ENCODE peak calls at places on chromosomes 13 and 19, in four cellular contexts. One of them, this sample, is unnamed. For H3K4me1, the result is how much of the 10 kb centered on the place peaks cover.

GRCh38 chr19:4108767-4109625 is 14.9 kb downstream of the MAP2K2 start:
- DNase-seq in hepatocyte: no peak
- DNase-seq in testis: no peak
- DNase-seq in gastrocnemius medialis: no peak
- DNase-seq in this sample: no peak

GRCh38 chr13:48542138-48542537 is 9.3 kb upstream of the RCBTB2 start:
- DNase-seq in hepatocyte: no peak
- DNase-seq in testis: no peak
- DNase-seq in gastrocnemius medialis: peak
- DNase-seq in this sample: no peak

GRCh38 chr13:20125129-20125782 is 35.6 kb downstream of the GJA3 start:
- DNase-seq in hepatocyte: no peak
- DNase-seq in testis: no peak
- DNase-seq in gastrocnemius medialis: no peak
- DNase-seq in this sample: no peak

GRCh38 chr19:52270266-52270885 is 989 bp downstream of the ZNF766 start:
- DNase-seq in hepatocyte: peak
- DNase-seq in testis: no peak
- DNase-seq in gastrocnemius medialis: no peak
- DNase-seq in this sample: peak

GRCh38 chr13:104372128-104372527 is 1305.9 kb upstream of the SLC10A2 start:
- DNase-seq in hepatocyte: no peak
- DNase-seq in testis: no peak
- DNase-seq in gastrocnemius medialis: no peak
- DNase-seq in this sample: no peak

GRCh38 chr13:112684041-112684440 is 5.8 kb upstream of the ATP11A start:
- DNase-seq in hepatocyte: no peak
- DNase-seq in testis: no peak
- DNase-seq in gastrocnemius medialis: no peak
- DNase-seq in this sample: no peak

GRCh38 chr13:46569471-46569870 is 16.5 kb downstream of the LRCH1 start:
- DNase-seq in hepatocyte: no peak
- DNase-seq in testis: no peak
- DNase-seq in gastrocnemius medialis: no peak
- DNase-seq in this sample: no peak

GRCh38 chr19:3663838-3664237 is 36.4 kb downstream of the PIP5K1C start:
- DNase-seq in hepatocyte: no peak
- DNase-seq in testis: no peak
- DNase-seq in gastrocnemius medialis: no peak
- DNase-seq in this sample: no peak

GRCh38 chr19:45187421-45188100 is 9.0 kb downstream of the BLOC1S3 start:
- DNase-seq in hepatocyte: peak
- DNase-seq in testis: no peak
- DNase-seq in gastrocnemius medialis: no peak
- DNase-seq in this sample: no peak

GRCh38 chr19:58548859-58549663 is 5.2 kb downstream of the TRIM28 start:
- DNase-seq in hepatocyte: no peak
- DNase-seq in testis: no peak
- DNase-seq in gastrocnemius medialis: no peak
- DNase-seq in this sample: no peak

GRCh38 chr13:93535256-93535655 is 308.6 kb downstream of the GPC6 start:
- DNase-seq in hepatocyte: no peak
- DNase-seq in testis: no peak
- DNase-seq in gastrocnemius medialis: no peak
- DNase-seq in this sample: no peak

DNA sequence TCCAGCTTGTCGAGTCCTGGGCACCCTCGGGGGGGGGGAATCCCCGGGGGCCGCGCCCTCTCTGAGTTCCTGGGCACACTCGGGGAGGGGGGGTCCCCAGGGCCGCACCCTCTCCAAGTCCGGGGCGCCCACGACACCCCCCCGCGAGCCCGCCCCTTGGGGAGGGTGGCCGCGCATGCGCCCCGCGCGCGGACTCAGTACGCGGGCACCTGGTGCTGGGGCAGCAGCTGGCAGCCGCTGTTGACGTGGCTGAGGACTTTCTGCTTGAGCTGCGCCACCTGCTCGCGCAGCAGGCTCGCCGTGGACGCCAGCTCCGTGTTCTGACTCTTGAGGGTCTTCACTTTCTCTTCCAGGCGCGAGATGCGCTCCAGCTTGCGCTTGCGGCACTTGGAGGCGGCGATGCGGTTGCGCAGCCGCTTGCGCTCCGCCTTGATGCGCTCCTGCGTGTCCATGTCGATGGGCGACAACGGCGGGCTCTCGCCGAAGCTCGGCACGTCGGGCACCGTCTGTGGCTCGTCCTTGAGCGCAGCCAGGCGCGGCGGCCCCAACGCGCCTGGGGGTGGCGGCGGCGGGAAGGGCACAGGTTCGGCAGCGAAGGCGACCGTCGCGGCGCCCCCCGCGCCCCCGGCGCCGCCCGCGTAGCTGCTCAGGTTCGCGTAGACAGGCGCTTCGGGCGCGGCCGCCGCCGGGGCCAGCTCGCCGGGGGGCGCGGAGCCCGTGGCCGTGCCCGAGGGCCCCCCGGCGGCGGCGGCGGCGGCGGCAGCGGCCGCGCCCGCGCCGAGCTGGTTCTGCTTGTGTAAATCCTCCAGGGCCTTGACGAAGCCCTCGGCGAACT is 958 bp downstream of the JUND start:
- DNase-seq in hepatocyte: peak
- DNase-seq in testis: peak
- DNase-seq in gastrocnemius medialis: peak
- DNase-seq in this sample: peak
- H3K4me1 ChIP-seq in hepatocyte: under half
- H3K4me1 ChIP-seq in testis: under half
- H3K4me1 ChIP-seq in gastrocnemius medialis: under half
- H3K4me1 ChIP-seq in this sample: under half

GRCh38 chr13:60754691-60755090 is 357.7 kb downstream of the TDRD3 start:
- DNase-seq in hepatocyte: no peak
- DNase-seq in testis: no peak
- DNase-seq in gastrocnemius medialis: no peak
- DNase-seq in this sample: no peak
- H3K27ac ChIP-seq in hepatocyte: no peak
- H3K27ac ChIP-seq in testis: no peak
- H3K27ac ChIP-seq in gastrocnemius medialis: no peak
- H3K27ac ChIP-seq in this sample: no peak

GRCh38 chr19:1672038-1672768 is 19.8 kb upstream of the TCF3 start:
- DNase-seq in hepatocyte: peak
- DNase-seq in testis: peak
- DNase-seq in gastrocnemius medialis: no peak
- DNase-seq in this sample: no peak
- H3K4me3 ChIP-seq in hepatocyte: peak
- H3K4me3 ChIP-seq in testis: no peak
- H3K4me3 ChIP-seq in gastrocnemius medialis: no peak
- H3K4me3 ChIP-seq in this sample: no peak

DNA sequence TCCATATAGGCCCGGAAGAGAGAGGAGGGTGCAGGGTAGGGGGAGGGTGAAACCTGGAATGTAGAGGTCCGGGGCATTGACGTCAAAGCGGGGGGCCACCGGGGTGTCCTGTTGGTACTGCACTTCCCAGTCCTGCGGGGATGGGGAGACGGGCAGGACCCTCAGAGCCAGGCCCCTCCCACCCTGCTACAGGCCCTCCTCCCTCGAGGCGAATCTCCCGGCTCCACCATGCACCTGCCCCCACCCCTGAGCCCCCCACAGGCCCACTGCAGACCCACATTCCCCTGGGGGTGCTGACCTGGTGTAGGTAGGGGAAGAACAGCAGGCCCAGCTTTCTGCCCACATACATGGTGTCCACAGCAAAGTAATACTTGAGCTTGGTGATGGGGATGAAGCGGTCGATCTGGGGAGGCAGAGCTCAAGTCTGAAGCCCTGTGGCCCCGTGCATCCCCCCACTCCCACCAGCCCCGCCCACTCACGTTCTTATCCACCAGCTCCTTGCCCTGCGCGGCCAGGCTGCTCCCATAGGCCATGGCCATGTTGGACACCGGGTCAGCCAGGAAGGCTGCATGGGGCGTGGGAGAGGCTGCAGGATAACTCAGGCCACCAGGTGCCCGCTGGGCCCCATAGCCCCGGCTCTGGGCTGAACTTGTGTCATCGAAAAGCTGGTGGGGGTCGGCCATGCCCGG is 5.0 kb downstream of the C19orf33 start:
- DNase-seq in hepatocyte: no peak
- DNase-seq in testis: no peak
- DNase-seq in gastrocnemius medialis: no peak
- DNase-seq in this sample: no peak
- H3K4me1 ChIP-seq in hepatocyte: under half
- H3K4me1 ChIP-seq in testis: under half
- H3K4me1 ChIP-seq in gastrocnemius medialis: under half
- H3K4me1 ChIP-seq in this sample: under half

DNA sequence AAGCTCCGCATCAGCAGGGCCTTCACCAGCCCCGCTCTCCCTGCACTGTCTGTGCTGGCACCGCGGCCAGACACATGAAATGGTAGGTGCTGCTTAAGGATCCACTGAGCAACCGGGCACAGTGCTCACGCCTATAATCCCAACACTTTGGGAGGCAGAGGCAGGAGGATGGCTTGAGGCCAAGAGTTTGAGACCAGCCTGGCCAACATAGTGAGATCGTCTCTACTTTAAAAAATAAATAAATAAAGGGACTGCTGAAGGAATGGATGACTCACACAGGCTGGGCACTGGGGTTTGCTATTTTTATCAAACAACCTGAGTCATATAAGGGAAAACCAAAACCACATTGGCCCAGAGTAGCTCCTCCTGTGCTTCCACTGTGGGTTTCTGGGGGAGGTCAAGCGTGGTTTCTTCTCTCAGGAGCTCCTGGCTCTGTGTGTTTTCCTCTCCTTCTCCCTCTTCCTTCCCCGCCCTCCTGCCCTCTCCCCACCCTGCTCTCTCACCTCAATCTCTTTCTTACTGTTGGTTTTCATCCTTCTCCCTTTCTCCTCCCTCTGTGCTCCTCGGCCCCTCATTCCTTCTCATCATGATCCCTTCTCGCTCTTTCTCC is 21.3 kb downstream of the VRK3 start:
- DNase-seq in hepatocyte: peak
- DNase-seq in testis: no peak
- DNase-seq in gastrocnemius medialis: peak
- DNase-seq in this sample: peak
- H3K27ac ChIP-seq in hepatocyte: peak
- H3K27ac ChIP-seq in testis: no peak
- H3K27ac ChIP-seq in gastrocnemius medialis: peak
- H3K27ac ChIP-seq in this sample: no peak

DNA sequence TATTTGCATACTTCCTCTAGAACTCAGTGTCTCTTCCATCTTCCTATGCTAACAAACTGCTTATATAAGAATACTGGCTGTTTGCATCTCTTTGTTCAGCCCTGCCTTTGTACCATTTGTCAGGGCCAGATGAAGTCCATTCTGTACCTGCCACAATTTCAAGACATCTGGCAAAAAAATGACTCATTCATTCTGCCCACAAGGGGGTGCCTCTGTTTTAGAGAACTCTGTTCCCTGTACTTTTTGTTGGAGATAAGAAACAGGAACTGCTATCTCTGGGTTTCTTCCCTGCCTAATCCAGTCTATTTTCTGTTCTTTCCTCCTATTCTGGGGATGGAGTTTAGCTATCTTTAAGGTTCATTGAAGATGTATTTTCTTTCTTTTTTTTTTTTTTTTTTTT is 23.0 kb downstream of the ZNF568 start:
- DNase-seq in hepatocyte: no peak
- DNase-seq in testis: no peak
- DNase-seq in gastrocnemius medialis: no peak
- DNase-seq in this sample: peak
- H3K4me3 ChIP-seq in hepatocyte: no peak
- H3K4me3 ChIP-seq in testis: no peak
- H3K4me3 ChIP-seq in gastrocnemius medialis: no peak
- H3K4me3 ChIP-seq in this sample: no peak